ENCODE peak calls at places on chromosomes 5 and 9, in five cellular contexts. E is Jurkat, Clone E6-1; I is MM.1S; X is BE2C; M is kidney epithelial cell. C is an unnamed sample.

GRCh38 chr5:72307968-72308852 is 11.8 kb downstream of the MRPS27 start:
- DNase-seq in I (peak), E (peak), M (peak), X (peak), C (peak)

GRCh38 chr9:126513159-126514036 is 100.3 kb upstream of the LMX1B start:
- DNase-seq in I (no peak), X (peak), E (no peak), M (no peak), C (no peak)

GRCh38 chr5:151082976-151083651 is 2.3 kb upstream of the TNIP1 start:
- DNase-seq in M (peak), E (no peak), X (no peak), I (peak), C (peak)

GRCh38 chr5:52846443-52846842 is 58.7 kb downstream of the ITGA1 start:
- DNase-seq in X (no peak), E (peak), I (no peak), M (no peak), C (no peak)

GRCh38 chr9:90099262-90099982 is 494.6 kb downstream of the GADD45G start:
- DNase-seq in X (no peak), M (no peak), E (peak), I (peak), C (no peak)

GRCh38 chr9:89956907-89957306 is 352.1 kb downstream of the GADD45G start:
- DNase-seq in X (no peak), E (no peak), I (no peak), M (no peak), C (no peak)

GRCh38 chr9:23700359-23700758 is 125.7 kb downstream of the ELAVL2 start:
- DNase-seq in I (no peak), M (no peak), E (no peak), X (no peak), C (no peak)

GRCh38 chr5:157535042-157535865 is 40.3 kb downstream of the ADAM19 start:
- DNase-seq in I (no peak), M (no peak), E (no peak), X (no peak), C (no peak)

GRCh38 chr9:127187231-127187956 is 65.0 kb upstream of the ANGPTL2 start:
- DNase-seq in X (no peak), M (peak), E (no peak), I (no peak), C (peak)

GRCh38 chr5:154608531-154609011 is 130.5 kb upstream of the HAND1 start:
- DNase-seq in X (peak), M (no peak), I (no peak), E (no peak), C (no peak)

GRCh38 chr9:133112361-133113026 is 8.5 kb downstream of the RALGDS start:
- DNase-seq in M (no peak), X (peak), E (no peak), I (no peak), C (no peak)

GRCh38 chr9:109186857-109187256 is 19.8 kb upstream of the FRRS1L start:
- DNase-seq in X (no peak), E (no peak), I (no peak), M (no peak), C (no peak)

GRCh38 chr9:12224449-12224848 is 468.7 kb upstream of the TYRP1 start:
- DNase-seq in E (no peak), X (no peak), M (no peak), I (no peak), C (no peak)

GRCh38 chr5:73118331-73119011 is 1.9 kb upstream of the TMEM171 start:
- DNase-seq in E (no peak), X (no peak), M (no peak), I (no peak), C (no peak)

GRCh38 chr9:98521141-98521540 is 187.6 kb downstream of the GABBR2 start:
- DNase-seq in I (no peak), E (no peak), X (no peak), M (peak), C (no peak)

GRCh38 chr5:134101686-134102439 is 12.6 kb upstream of the TCF7 start:
- DNase-seq in E (peak), I (peak), M (no peak), X (peak), C (no peak)

GRCh38 chr5:101429241-101429640 is 526.2 kb upstream of the ST8SIA4 start:
- DNase-seq in M (no peak), I (no peak), X (no peak), E (no peak), C (no peak)

GRCh38 chr9:35470894-35471293 is 19.0 kb upstream of the RUSC2 start:
- DNase-seq in E (no peak), I (no peak), X (no peak), M (no peak), C (no peak)

GRCh38 chr9:136621019-136621733 is 41.5 kb upstream of the EGFL7 start:
- DNase-seq in M (no peak), X (no peak), I (no peak), E (no peak), C (no peak)

GRCh38 chr9:68777070-68777763 is 72.2 kb downstream of the PIP5K1B start:
- DNase-seq in M (no peak), I (no peak), X (no peak), E (no peak), C (no peak)

GRCh38 chr5:72187388-72188070 is 80.3 kb downstream of the MAP1B start:
- DNase-seq in X (no peak), M (no peak), E (peak), I (no peak), C (no peak)

GRCh38 chr5:54278031-54278830 is 32.1 kb downstream of the ARL15 start:
- DNase-seq in E (no peak), I (no peak), M (no peak), X (no peak), C (peak)

GRCh38 chr9:130298663-130299279 is 33.2 kb downstream of the HMCN2 start:
- DNase-seq in X (no peak), E (peak), I (no peak), M (no peak), C (no peak)

GRCh38 chr5:147464211-147464610 is 45.7 kb downstream of the DPYSL3 start:
- DNase-seq in E (peak), M (no peak), X (peak), I (peak), C (no peak)

GRCh38 chr5:87122171-87122977 is 145.3 kb upstream of the RASA1 start:
- DNase-seq in I (peak), X (no peak), M (no peak), E (no peak), C (no peak)

GRCh38 chr5:96703384-96703910 is 41.3 kb downstream of the CAST start:
- DNase-seq in E (no peak), X (no peak), I (peak), M (no peak), C (no peak)

GRCh38 chr5:124528838-124529237 is 217.6 kb downstream of the ZNF608 start:
- DNase-seq in X (no peak), M (no peak), I (no peak), E (no peak), C (no peak)

GRCh38 chr5:89173528-89173927 is 290.5 kb upstream of the MEF2C start:
- DNase-seq in I (no peak), M (no peak), E (no peak), X (no peak), C (no peak)

GRCh38 chr5:54807421-54807820 is 178.0 kb downstream of the ESM1 start:
- DNase-seq in E (no peak), I (no peak), M (peak), X (no peak), C (peak)

GRCh38 chr5:95746194-95746593 is 15.1 kb downstream of the RHOBTB3 start:
- DNase-seq in I (no peak), X (no peak), E (no peak), M (no peak), C (no peak)

GRCh38 chr5:51034501-51034900 is 348.7 kb upstream of the ISL1 start:
- DNase-seq in M (no peak), E (no peak), X (no peak), I (no peak), C (no peak)

GRCh38 chr5:132001647-132002561 is 9.6 kb downstream of the ACSL6 start:
- DNase-seq in E (no peak), I (no peak), M (no peak), X (no peak), C (no peak)

GRCh38 chr9:120869726-120870125 is 7.3 kb downstream of the PHF19 start:
- DNase-seq in M (no peak), E (no peak), X (no peak), I (no peak), C (no peak)

GRCh38 chr5:143887302-143887638 is 75.3 kb downstream of the HMHB1 start:
- DNase-seq in X (peak), E (no peak), I (no peak), M (peak), C (no peak)

GRCh38 chr5:10594591-10595210 is 30.8 kb downstream of the ANKRD33B start:
- DNase-seq in E (no peak), X (no peak), M (no peak), I (no peak), C (no peak)

GRCh38 chr9:119907056-119907455 is 537.8 kb upstream of the BRINP1 start:
- DNase-seq in E (no peak), I (no peak), M (no peak), X (no peak), C (no peak)

GRCh38 chr9:684950-685340 is 156.6 kb upstream of the DMRT1 start:
- DNase-seq in I (no peak), X (no peak), M (no peak), E (no peak), C (no peak)

GRCh38 chr5:180060192-180060591 is 11.4 kb downstream of the RNF130 start:
- DNase-seq in X (no peak), I (no peak), M (no peak), E (no peak), C (no peak)

DNA sequence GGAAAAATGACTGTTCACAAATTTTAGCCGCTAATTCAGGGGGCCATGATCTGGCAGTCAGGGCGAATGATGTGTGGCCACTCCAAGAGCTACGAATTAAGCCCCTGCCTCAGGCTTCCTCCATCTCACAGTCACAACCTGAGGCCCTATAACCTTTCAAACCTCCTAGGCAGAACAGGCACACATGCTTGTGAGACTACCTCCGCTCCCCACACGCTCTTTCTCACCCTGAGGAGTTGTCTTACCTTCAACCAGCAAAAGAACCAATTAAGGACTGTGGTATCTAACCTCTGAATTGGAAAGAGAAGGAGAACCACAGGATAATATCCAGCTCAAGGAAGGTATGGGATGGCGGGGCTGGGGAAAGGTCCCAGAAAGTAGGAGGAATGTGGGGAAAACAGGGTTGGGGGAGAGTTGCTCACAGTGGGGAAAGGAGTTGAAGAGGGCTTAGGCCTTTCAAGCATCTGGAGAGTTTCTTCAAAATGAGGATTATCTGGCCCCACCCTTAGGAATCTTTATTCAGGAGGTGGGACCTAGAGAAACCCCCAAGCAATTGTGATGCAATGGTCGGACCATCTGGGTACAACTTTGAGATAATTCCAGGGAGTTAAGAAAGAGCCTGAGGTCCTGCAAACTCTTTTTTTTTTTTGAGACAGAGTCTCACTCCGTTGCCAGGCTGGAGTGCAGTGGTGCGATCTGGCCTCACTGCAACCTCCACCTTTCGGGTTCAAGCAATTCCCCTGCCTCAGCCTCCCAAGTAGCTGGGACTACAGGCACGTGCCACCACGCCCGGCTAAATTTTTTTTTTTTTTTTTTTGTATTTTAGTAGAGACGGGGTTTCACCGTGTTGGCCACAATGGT is 5.5 kb downstream of the PCDH1 start:
- DNase-seq in X (no peak), E (no peak), M (no peak), I (no peak), C (no peak)
- H3K4me3 ChIP-seq in X (no peak), E (no peak), M (no peak), I (no peak), C (no peak)

DNA sequence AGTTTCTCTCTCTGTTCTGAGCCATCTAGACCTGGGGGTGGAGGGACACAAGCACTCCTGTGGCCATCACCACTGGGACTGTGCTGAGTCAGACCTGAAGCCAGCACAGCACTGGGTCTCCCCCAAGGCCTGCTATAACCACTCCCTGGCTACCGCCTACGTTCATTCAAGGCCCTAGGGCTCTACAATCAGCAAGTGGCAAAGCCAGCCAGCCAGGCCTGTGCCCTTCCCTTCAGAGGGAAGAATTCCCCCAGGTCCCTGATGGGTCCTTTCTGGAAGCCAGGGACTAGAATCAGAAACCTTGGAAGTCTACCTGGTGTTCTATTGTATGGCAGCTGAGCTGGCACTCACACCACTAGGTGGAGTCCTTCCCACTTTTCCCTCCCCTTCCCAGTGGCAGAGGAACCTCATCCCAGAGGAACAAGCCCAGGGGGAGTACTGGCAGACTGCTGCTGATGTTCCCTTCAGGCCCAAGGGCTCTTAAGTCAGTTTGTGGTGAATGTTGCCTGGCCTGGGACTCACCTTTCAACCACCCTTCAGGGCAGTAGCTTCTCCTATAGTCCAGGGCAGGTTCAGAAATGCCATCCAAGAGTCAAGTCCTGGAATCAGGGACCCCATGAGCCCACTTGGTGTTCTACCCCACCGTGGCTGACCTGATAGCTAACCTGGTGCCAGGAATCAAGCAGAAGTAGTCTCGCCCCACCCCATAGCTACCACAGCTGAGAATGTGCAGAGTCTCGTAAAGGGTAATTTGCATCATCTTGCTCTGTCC is 20.0 kb downstream of the JMY start:
- DNase-seq in E (no peak), M (no peak), I (no peak), X (peak), C (no peak)
- H3K4me3 ChIP-seq in E (no peak), M (no peak), I (no peak), X (no peak), C (no peak)

GRCh38 chr9:135074354-135075233 is 12.9 kb upstream of the OLFM1 start:
- DNase-seq in X (no peak), I (no peak), M (no peak), E (no peak), C (no peak)
- H3K4me3 ChIP-seq in X (peak), I (no peak), M (no peak), E (no peak), C (no peak)

DNA sequence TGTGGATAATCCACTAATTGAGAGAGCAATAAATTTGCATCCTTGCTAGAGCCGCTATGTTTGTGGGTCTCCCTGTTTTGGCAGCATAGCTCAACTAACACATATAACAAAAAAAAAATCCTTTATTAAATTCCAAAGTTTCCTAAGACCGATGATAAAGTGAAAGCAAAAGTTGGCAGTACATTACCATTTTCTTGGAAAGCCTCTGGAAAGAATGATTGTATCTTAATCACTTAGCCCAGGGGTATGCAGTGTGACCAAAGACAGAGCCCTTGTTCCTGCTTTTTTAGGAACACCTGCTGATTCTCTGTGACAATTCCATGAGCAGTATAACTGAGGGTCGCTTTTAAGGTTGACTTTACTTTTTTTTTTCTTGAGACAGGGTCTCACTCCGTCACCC is 5.4 kb upstream of the IL7R start:
- DNase-seq in E (no peak), X (no peak), I (no peak), M (no peak), C (no peak)
- H3K4me3 ChIP-seq in E (no peak), X (no peak), I (no peak), M (no peak), C (no peak)

DNA sequence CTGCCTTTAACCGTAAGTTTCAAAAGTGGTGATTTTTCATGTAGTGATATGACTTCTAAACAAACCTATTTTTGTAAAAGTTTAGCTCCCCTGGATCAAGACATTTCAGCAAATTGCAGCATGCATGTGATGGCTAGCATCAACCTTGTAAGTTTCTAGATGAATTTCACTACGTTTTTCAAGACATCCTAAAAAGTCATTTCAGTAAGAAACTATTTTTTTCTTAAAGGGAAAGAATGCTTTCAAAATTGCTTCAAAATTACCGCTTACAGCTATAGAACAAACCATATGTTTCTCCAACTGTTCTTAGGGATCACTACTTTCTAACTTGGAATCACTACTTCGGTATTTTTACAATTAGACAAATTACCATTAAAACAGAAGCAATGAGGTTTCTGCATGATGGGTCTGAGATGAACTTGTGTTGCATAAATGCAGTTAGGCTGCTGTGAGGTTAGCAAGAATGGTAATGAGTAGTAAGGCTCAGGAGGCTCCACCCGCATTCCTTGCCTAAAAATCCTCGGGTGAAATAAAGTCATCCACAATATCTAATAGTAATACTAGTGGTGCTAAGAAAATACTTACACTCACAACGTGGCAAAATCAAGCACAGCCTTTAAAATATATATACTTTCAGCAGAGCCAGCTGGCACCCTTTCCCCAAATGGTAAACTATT is 53.8 kb downstream of the CDC14B start:
- DNase-seq in I (no peak), E (no peak), M (no peak), X (no peak), C (no peak)
- H3K4me3 ChIP-seq in I (peak), E (no peak), M (peak), X (no peak), C (peak)

GRCh38 chr9:7622481-7622880 is 177.1 kb downstream of the DMAC1 start:
- DNase-seq in M (no peak), X (no peak), I (no peak), E (no peak), C (no peak)
- H3K4me3 ChIP-seq in M (no peak), X (no peak), I (no peak), E (no peak), C (no peak)

C was measured in retinal pigment epithelial cell.